ENCODE peak calls at places on chromosomes 4 and X, in eight cellular contexts. E, F, R, U, O, C, Z and A are unnamed samples.

GRCh38 chrX:69387559-69388487 is 116.3 kb upstream of the NALF2 start:
- DNase-seq in R (peak), U (peak), F (peak), Z (no peak), E (peak), O (peak), C (peak), A (peak)

GRCh38 chr4:77481856-77482255 is 123.8 kb upstream of the CXCL13 start:
- DNase-seq in R (no peak), O (no peak), E (no peak), F (peak), Z (no peak), C (no peak), U (no peak), A (no peak)

GRCh38 chr4:159048166-159048886 is 54.6 kb upstream of the RAPGEF2 start:
- DNase-seq in C (peak), O (no peak), R (peak), Z (no peak), U (no peak), E (peak), F (peak), A (no peak)

GRCh38 chr4:170420255-170420693 is 330.5 kb upstream of the AADAT start:
- DNase-seq in O (no peak), Z (no peak), R (no peak), U (no peak), C (no peak), E (no peak), F (no peak), A (no peak)

GRCh38 chrX:150525061-150525919 is 43.1 kb upstream of the MTM1 start:
- DNase-seq in E (no peak), O (no peak), F (no peak), Z (peak), R (no peak), C (no peak), U (no peak), A (no peak)

GRCh38 chr4:8699063-8699385 is 106.5 kb downstream of the CPZ start:
- DNase-seq in O (no peak), F (no peak), Z (no peak), E (no peak), U (no peak), C (no peak), R (no peak), A (no peak)

GRCh38 chr4:148514041-148514440 is 71.8 kb upstream of the NR3C2 start:
- DNase-seq in F (peak), C (no peak), R (no peak), E (no peak), O (no peak), U (peak), Z (no peak), A (no peak)

GRCh38 chr4:71396382-71396781 is 57.6 kb downstream of the SLC4A4 start:
- DNase-seq in R (no peak), F (peak), C (no peak), E (peak), Z (no peak), U (no peak), O (no peak), A (no peak)

GRCh38 chrX:48511561-48511960 is 2.8 kb downstream of the PORCN start:
- DNase-seq in F (peak), C (no peak), E (no peak), R (peak), U (no peak), Z (no peak), O (no peak), A (no peak)